ENCODE peak calls at places on chromosomes 13 and 19, in five cellular contexts. One of them, this sample, is unnamed.

GRCh38 chr13:60155978-60156377 is 7.8 kb downstream of the DIAPH3 start:
- DNase-seq in fibroblast of lung: no peak
- DNase-seq in esophagus squamous epithelium: no peak
- DNase-seq in naive B cell: no peak
- DNase-seq in HTR-8/SVneo: no peak
- DNase-seq in this sample: no peak

GRCh38 chr13:77833331-77833863 is 85.2 kb downstream of the EDNRB start:
- DNase-seq in fibroblast of lung: peak
- DNase-seq in esophagus squamous epithelium: no peak
- DNase-seq in HTR-8/SVneo: no peak
- DNase-seq in naive B cell: no peak
- DNase-seq in this sample: no peak

GRCh38 chr19:48400018-48400742 is 6.7 kb downstream of the GRIN2D start:
- DNase-seq in esophagus squamous epithelium: no peak
- DNase-seq in naive B cell: no peak
- DNase-seq in HTR-8/SVneo: no peak
- DNase-seq in fibroblast of lung: peak
- DNase-seq in this sample: peak

GRCh38 chr19:44819246-44819832 is 10.4 kb downstream of the BCAM start:
- DNase-seq in fibroblast of lung: no peak
- DNase-seq in HTR-8/SVneo: no peak
- DNase-seq in naive B cell: no peak
- DNase-seq in esophagus squamous epithelium: no peak
- DNase-seq in this sample: no peak

GRCh38 chr19:9075064-9075964 is 11.5 kb upstream of the OR1M1 start:
- DNase-seq in esophagus squamous epithelium: peak
- DNase-seq in HTR-8/SVneo: peak
- DNase-seq in naive B cell: no peak
- DNase-seq in fibroblast of lung: peak
- DNase-seq in this sample: no peak

GRCh38 chr13:65892859-65893258 is 1337.3 kb downstream of the PCDH9 start:
- DNase-seq in HTR-8/SVneo: no peak
- DNase-seq in naive B cell: no peak
- DNase-seq in esophagus squamous epithelium: no peak
- DNase-seq in fibroblast of lung: no peak
- DNase-seq in this sample: no peak

GRCh38 chr19:50432658-50433057 is at the start of gene MYBPC2:
- DNase-seq in esophagus squamous epithelium: no peak
- DNase-seq in naive B cell: no peak
- DNase-seq in fibroblast of lung: no peak
- DNase-seq in HTR-8/SVneo: no peak
- DNase-seq in this sample: no peak

GRCh38 chr13:33676700-33677048 is 141.3 kb upstream of the RFC3 start:
- DNase-seq in HTR-8/SVneo: peak
- DNase-seq in fibroblast of lung: peak
- DNase-seq in naive B cell: no peak
- DNase-seq in esophagus squamous epithelium: no peak
- DNase-seq in this sample: peak

GRCh38 chr19:46499692-46500091 is 4.0 kb upstream of the PNMA8B start:
- DNase-seq in fibroblast of lung: no peak
- DNase-seq in naive B cell: no peak
- DNase-seq in esophagus squamous epithelium: no peak
- DNase-seq in HTR-8/SVneo: no peak
- DNase-seq in this sample: no peak

GRCh38 chr13:92896842-92897241 is 329.8 kb upstream of the GPC6 start:
- DNase-seq in esophagus squamous epithelium: no peak
- DNase-seq in HTR-8/SVneo: peak
- DNase-seq in fibroblast of lung: peak
- DNase-seq in naive B cell: no peak
- DNase-seq in this sample: peak

This sample was measured in SK-N-DZ.